ENCODE peak calls at places on chromosomes 5 and 9, in four cellular contexts. E, B, L and X are unnamed samples.

GRCh38 chr9:90770927-90771326 is 30.7 kb upstream of the SYK start:
- DNase-seq in E (no peak), B (no peak), L (no peak), X (no peak)

GRCh38 chr9:82488319-82488701 is 499.7 kb downstream of the SPATA31D1 start:
- DNase-seq in E (no peak), B (no peak), L (peak), X (no peak)

GRCh38 chr9:74887041-74887980 is at the start of gene TRPM6:
- DNase-seq in E (peak), B (peak), L (peak), X (peak)

GRCh38 chr5:20367178-20367577 is 379.2 kb upstream of the CDH18 start:
- DNase-seq in E (no peak), B (no peak), L (no peak), X (no peak)

GRCh38 chr9:91857831-91858669 is 92.0 kb downstream of the ROR2 start:
- DNase-seq in E (no peak), B (no peak), L (no peak), X (no peak)

GRCh38 chr5:99285606-99286005 is 356.8 kb upstream of the CHD1 start:
- DNase-seq in E (no peak), B (no peak), L (no peak), X (no peak)

GRCh38 chr9:103707181-103707580 is 386.9 kb upstream of the SMC2 start:
- DNase-seq in E (no peak), B (no peak), L (peak), X (no peak)

GRCh38 chr5:82694886-82695285 is 382.3 kb downstream of the TMEM167A start:
- DNase-seq in E (no peak), B (no peak), L (no peak), X (no peak)

GRCh38 chr5:89728750-89729149 is 680.8 kb downstream of the CETN3 start:
- DNase-seq in E (peak), B (peak), L (peak), X (peak)